ENCODE peak calls at places on chromosomes 7 and 10, in eight cellular contexts. X is endodermal cell; T is PC-9; B is CD8-positive, alpha-beta memory T cell; G is GM12865; C is colonic mucosa; N is HL-60; K is tibial artery. Z is an unnamed sample.

GRCh38 chr7:25395976-25396375 is 167.7 kb upstream of the NPVF start:
- DNase-seq in X (no peak), T (no peak), B (no peak), G (no peak), C (no peak), N (no peak), K (no peak), Z (no peak)

GRCh38 chr10:115937756-115938032 is 335.3 kb downstream of the GFRA1 start:
- DNase-seq in X (no peak), T (no peak), B (no peak), G (no peak), C (no peak), N (no peak), K (no peak), Z (no peak)

GRCh38 chr7:128151646-128152045 is 89.4 kb upstream of the LEP start:
- DNase-seq in X (no peak), T (no peak), B (no peak), G (no peak), C (no peak), N (peak; percentile 45), K (no peak), Z (no peak)

GRCh38 chr7:5827755-5828154 is 46.3 kb upstream of the RNF216 start:
- DNase-seq in X (peak; percentile 81), T (peak; percentile 48), B (peak; percentile 62), G (peak; percentile 36), C (peak; percentile 36), N (peak; percentile 48), K (no peak), Z (peak; percentile 16)

GRCh38 chr10:68811367-68812009 is 15.8 kb upstream of the STOX1 start:
- DNase-seq in X (no peak), T (no peak), B (no peak), G (no peak), C (no peak), N (no peak), K (no peak), Z (no peak)

GRCh38 chr7:134935701-134936100 is 50.6 kb upstream of the AGBL3 start:
- DNase-seq in X (no peak), T (no peak), B (no peak), G (no peak), C (no peak), N (no peak), K (no peak), Z (no peak)

GRCh38 chr7:158771-159170 is 33.6 kb upstream of the FAM20C start:
- DNase-seq in X (no peak), T (no peak), B (peak; percentile 37), G (no peak), C (no peak), N (no peak), K (no peak), Z (no peak)

GRCh38 chr10:102919237-102919959 is 1.3 kb downstream of the CNNM2 start:
- DNase-seq in X (peak; percentile 76), T (no peak), B (peak; percentile 54), G (peak; percentile 27), C (peak; percentile 42), N (no peak), K (peak; percentile 75), Z (no peak)

GRCh38 chr10:61663466-61663865 is 737 bp downstream of the CABCOCO1 start:
- DNase-seq in X (no peak), T (no peak), B (no peak), G (no peak), C (no peak), N (no peak), K (no peak), Z (no peak)

GRCh38 chr10:6195891-6196290 is 6.8 kb upstream of the PFKFB3 start:
- DNase-seq in X (no peak), T (no peak), B (no peak), G (no peak), C (no peak), N (no peak), K (peak; percentile 90), Z (peak; percentile 54)

GRCh38 chr7:80699030-80699638 is 60.7 kb downstream of the CD36 start:
- DNase-seq in X (no peak), T (no peak), B (no peak), G (peak; percentile 46), C (no peak), N (no peak), K (no peak), Z (peak; percentile 31)

GRCh38 chr7:117322741-117323584 is at the start of gene WNT2:
- DNase-seq in X (peak; percentile 61), T (no peak), B (no peak), G (peak; percentile 5), C (no peak), N (no peak), K (no peak), Z (no peak)

GRCh38 chr10:16520900-16521299 is 779 bp downstream of the C1QL3 start:
- DNase-seq in X (peak; percentile 82), T (no peak), B (no peak), G (peak; percentile 68), C (no peak), N (no peak), K (no peak), Z (no peak)

GRCh38 chr10:123891147-123892011 is at the start of gene CPXM2:
- DNase-seq in X (peak; percentile 88), T (no peak), B (no peak), G (no peak), C (peak; percentile 46), N (no peak), K (peak; percentile 77), Z (no peak)

GRCh38 chr7:135980665-135981180 is 3.6 kb upstream of the MTPN start:
- DNase-seq in X (no peak), T (peak; percentile 58), B (peak; percentile 80), G (peak; percentile 94), C (peak; percentile 20), N (peak; percentile 72), K (no peak), Z (peak; percentile 90)

GRCh38 chr10:101451589-101452190 is 97.7 kb downstream of the BTRC start:
- DNase-seq in X (no peak), T (no peak), B (no peak), G (no peak), C (no peak), N (no peak), K (no peak), Z (no peak)

GRCh38 chr7:106175507-106175906 is 63.4 kb upstream of the SYPL1 start:
- DNase-seq in X (no peak), T (no peak), B (no peak), G (no peak), C (no peak), N (no peak), K (no peak), Z (no peak)

GRCh38 chr10:47023237-47024045 is 112.2 kb downstream of the PTPN20 start:
- DNase-seq in X (peak; percentile 25), T (no peak), B (no peak), G (no peak), C (no peak), N (no peak), K (peak; percentile 71), Z (peak; percentile 71)

GRCh38 chr10:32263300-32263699 is 83.7 kb downstream of the EPC1 start:
- DNase-seq in X (no peak), T (no peak), B (no peak), G (no peak), C (no peak), N (no peak), K (no peak), Z (no peak)

GRCh38 chr7:137768371-137768770 is 78.4 kb downstream of the DGKI start:
- DNase-seq in X (no peak), T (no peak), B (no peak), G (no peak), C (no peak), N (no peak), K (no peak), Z (no peak)

DNA sequence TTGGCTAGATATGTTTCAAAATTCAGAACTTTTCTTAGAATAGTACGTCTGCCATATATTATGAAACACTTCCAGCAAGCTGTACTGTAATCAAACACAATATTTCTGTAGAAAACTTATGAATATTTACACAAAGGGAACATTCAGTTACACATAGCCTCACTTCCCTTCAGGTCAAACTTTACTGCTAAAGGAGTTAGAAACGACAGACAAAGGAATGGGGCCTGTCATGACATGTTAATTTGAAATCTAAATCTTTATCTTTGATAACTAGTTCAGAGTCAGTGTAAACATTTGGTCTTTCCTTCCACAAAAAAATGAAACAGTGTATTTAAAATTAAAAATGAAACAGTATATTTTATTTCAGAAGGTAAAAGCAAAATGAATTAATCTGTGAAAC is 1.0 kb upstream of the CROT start:
- DNase-seq in X (no peak), T (no peak), B (no peak), G (peak; percentile 16), C (no peak), N (no peak), K (no peak), Z (no peak)
- H3K4me3 ChIP-seq in X (peak overlapping the region; percentile 91), T (peak overlapping the region; percentile 93), B (peak overlapping the region; percentile 90), G (peak overlapping the region; percentile 97), C (peak overlapping the region; percentile 68), N (no peak overlapping the region), K (peak overlapping the region; percentile 64), Z (peak overlapping the region; percentile 81)

GRCh38 chr7:114628362-114628761 is 213.7 kb downstream of the FOXP2 start:
- DNase-seq in X (no peak), T (no peak), B (no peak), G (peak; percentile 40), C (no peak), N (no peak), K (no peak), Z (no peak)

GRCh38 chr7:114629762-114630161 is 215.1 kb downstream of the FOXP2 start:
- DNase-seq in X (no peak), T (no peak), B (no peak), G (no peak), C (no peak), N (no peak), K (no peak), Z (no peak)

GRCh38 chr7:114630186-114630824 is 215.7 kb downstream of the FOXP2 start:
- DNase-seq in X (no peak), T (no peak), B (no peak), G (peak; percentile 26), C (no peak), N (no peak), K (no peak), Z (no peak)

GRCh38 chr7:114631249-114631822 is 216.7 kb downstream of the FOXP2 start:
- DNase-seq in X (peak; percentile 59), T (no peak), B (no peak), G (peak; percentile 17), C (no peak), N (no peak), K (no peak), Z (no peak)

GRCh38 chr7:114627231-114627630 is 212.6 kb downstream of the FOXP2 start:
- DNase-seq in X (no peak), T (no peak), B (no peak), G (no peak), C (no peak), N (no peak), K (no peak), Z (no peak)
- H3K4me3 ChIP-seq in X (no peak overlapping the region), T (no peak overlapping the region), B (no peak overlapping the region), G (no peak overlapping the region), C (no peak overlapping the region), N (no peak overlapping the region), K (no peak overlapping the region), Z (no peak overlapping the region)

GRCh38 chr7:97064972-97065587 is 40.4 kb upstream of the DLX5 start:
- DNase-seq in X (peak; percentile 62), T (peak; percentile 10), B (no peak), G (peak; percentile 53), C (no peak), N (peak; percentile 14), K (no peak), Z (peak; percentile 52)
- H3K4me3 ChIP-seq in X (no peak overlapping the region), T (no peak overlapping the region), B (no peak overlapping the region), G (no peak overlapping the region), C (no peak overlapping the region), N (no peak overlapping the region), K (no peak overlapping the region), Z (no peak overlapping the region)

GRCh38 chr10:108872854-108873253 is 1050.5 kb downstream of the XPNPEP1 start:
- DNase-seq in X (no peak), T (no peak), B (no peak), G (no peak), C (no peak), N (no peak), K (no peak), Z (no peak)

GRCh38 chr10:108868881-108869280 is 1054.4 kb downstream of the XPNPEP1 start:
- DNase-seq in X (no peak), T (no peak), B (no peak), G (no peak), C (no peak), N (no peak), K (no peak), Z (no peak)
- H3K4me3 ChIP-seq in X (no peak overlapping the region), T (no peak overlapping the region), B (no peak overlapping the region), G (no peak overlapping the region), C (no peak overlapping the region), N (no peak overlapping the region), K (no peak overlapping the region), Z (no peak overlapping the region)